ENCODE peak calls at places on chromosomes 2 and 18, in six cellular contexts. L is SW 1271, F is MM.1S, V is amniotic epithelial cell, D is T-helper 2 cell, R is GOT3. U is an unnamed sample.

GRCh38 chr18:41391616-41392610 is 563.1 kb upstream of the PIK3C3 start:
- DNase-seq in L (peak; percentile 13), F (peak; percentile 22), V (peak; percentile 70), D (no peak), R (no peak), U (peak; percentile 86)

GRCh38 chr2:33104726-33105125 is 158.0 kb downstream of the LTBP1 start:
- DNase-seq in L (no peak), F (no peak), V (no peak), D (no peak), R (no peak), U (no peak)

GRCh38 chr2:218517434-218518206 is 50.5 kb downstream of the USP37 start:
- DNase-seq in L (no peak), F (peak; percentile 43), V (peak; percentile 46), D (no peak), R (no peak), U (no peak)

GRCh38 chr18:63178526-63178880 is 141.1 kb downstream of the BCL2 start:
- DNase-seq in L (no peak), F (no peak), V (no peak), D (no peak), R (no peak), U (peak; percentile 60)

GRCh38 chr2:108396845-108397244 is 19.1 kb downstream of the SULT1C4 start:
- DNase-seq in L (no peak), F (peak; percentile 48), V (peak; percentile 59), D (no peak), R (peak; percentile 7), U (no peak)

GRCh38 chr2:70280242-70280798 is 13.2 kb downstream of the SNRPG start:
- DNase-seq in L (no peak), F (no peak), V (no peak), D (no peak), R (no peak), U (no peak)

GRCh38 chr2:104415284-104415683 is 438.6 kb upstream of the POU3F3 start:
- DNase-seq in L (no peak), F (no peak), V (no peak), D (no peak), R (no peak), U (no peak)

GRCh38 chr2:17646096-17646554 is 105.6 kb downstream of the VSNL1 start:
- DNase-seq in L (peak; percentile 40), F (peak; percentile 52), V (peak; percentile 86), D (no peak), R (no peak), U (peak; percentile 28)

GRCh38 chr18:35458677-35459441 is 38.9 kb downstream of the INO80C start:
- DNase-seq in L (peak; percentile 58), F (peak; percentile 8), V (peak; percentile 41), D (no peak), R (no peak), U (no peak)

GRCh38 chr18:34544930-34545329 is 165.2 kb upstream of the DTNA start:
- DNase-seq in L (no peak), F (no peak), V (no peak), D (no peak), R (no peak), U (no peak)

GRCh38 chr2:289362-290089 is 1.6 kb upstream of the ALKAL2 start:
- DNase-seq in L (no peak), F (no peak), V (no peak), D (no peak), R (no peak), U (no peak)

GRCh38 chr2:8300216-8300615 is 381.6 kb upstream of the ID2 start:
- DNase-seq in L (no peak), F (no peak), V (no peak), D (no peak), R (no peak), U (no peak)

GRCh38 chr2:17636989-17637906 is 96.8 kb downstream of the VSNL1 start:
- DNase-seq in L (no peak), F (no peak), V (no peak), D (no peak), R (no peak), U (no peak)

GRCh38 chr2:15638720-15639119 is 47.1 kb downstream of the DDX1 start:
- DNase-seq in L (no peak), F (no peak), V (peak; percentile 20), D (no peak), R (no peak), U (no peak)

GRCh38 chr2:116510117-116510671 is 1304.3 kb upstream of the DDX18 start:
- DNase-seq in L (no peak), F (peak; percentile 63), V (peak; percentile 1), D (no peak), R (no peak), U (peak; percentile 51)

GRCh38 chr2:145563752-145564615 is 1044.1 kb upstream of the ZEB2 start:
- DNase-seq in L (no peak), F (no peak), V (peak; percentile 52), D (no peak), R (no peak), U (peak; percentile 10)

GRCh38 chr18:48826271-48826670 is 124.5 kb downstream of the SMAD7 start:
- DNase-seq in L (no peak), F (no peak), V (no peak), D (no peak), R (no peak), U (no peak)

GRCh38 chr2:182248362-182248761 is 178.5 kb downstream of the PDE1A start:
- DNase-seq in L (no peak), F (no peak), V (no peak), D (no peak), R (no peak), U (no peak)

GRCh38 chr2:115163572-115163971 is 721.1 kb downstream of the DPP10 start:
- DNase-seq in L (no peak), F (no peak), V (no peak), D (no peak), R (no peak), U (peak; percentile 6)

GRCh38 chr2:101501443-101501842 is 26.5 kb upstream of the RFX8 start:
- DNase-seq in L (no peak), F (no peak), V (peak; percentile 22), D (no peak), R (no peak), U (no peak)

GRCh38 chr2:223930002-223930976 is 14.8 kb downstream of the WDFY1 start:
- DNase-seq in L (no peak), F (no peak), V (peak; percentile 33), D (no peak), R (no peak), U (no peak)

GRCh38 chr2:241410739-241411176 is 54.7 kb downstream of the FARP2 start:
- DNase-seq in L (no peak), F (no peak), V (no peak), D (no peak), R (no peak), U (no peak)

GRCh38 chr2:105526000-105526925 is 127.4 kb upstream of the FHL2 start:
- DNase-seq in L (no peak), F (no peak), V (no peak), D (no peak), R (no peak), U (no peak)

GRCh38 chr2:135962401-135963138 is 22.9 kb downstream of the DARS1 start:
- DNase-seq in L (no peak), F (no peak), V (no peak), D (no peak), R (no peak), U (no peak)

GRCh38 chr2:13596233-13596632 is 879.5 kb downstream of the TRIB2 start:
- DNase-seq in L (no peak), F (no peak), V (no peak), D (no peak), R (no peak), U (no peak)

GRCh38 chr2:160241251-160242137 is 41.4 kb upstream of the ITGB6 start:
- DNase-seq in L (no peak), F (no peak), V (peak; percentile 74), D (no peak), R (no peak), U (no peak)

GRCh38 chr2:101613073-101613704 is 84.3 kb upstream of the MAP4K4 start:
- DNase-seq in L (no peak), F (no peak), V (no peak), D (no peak), R (no peak), U (no peak)

GRCh38 chr2:239758325-239758877 is 266.7 kb downstream of the NDUFA10 start:
- DNase-seq in L (no peak), F (no peak), V (no peak), D (no peak), R (no peak), U (no peak)

U was measured in NCI-H1436.